ENCODE peak calls at places on chromosomes 11 and 22, in four cellular contexts. S is K562, A is GM12878, V is HepG2. E is an unnamed sample.

GRCh38 chr11:73559758-73560157 is 38.2 kb downstream of the FAM168A start:
- DNase-seq in A (no peak), S (no peak), V (no peak), E (no peak)

GRCh38 chr11:129939510-129939909 is 44.1 kb upstream of the NFRKB start:
- DNase-seq in S (no peak), V (no peak), A (no peak), E (no peak)

GRCh38 chr22:19942071-19942885 is 660 bp upstream of the TXNRD2 start:
- DNase-seq in V (no peak), A (no peak), S (peak; percentile 84), E (peak; percentile 43)

GRCh38 chr11:84022221-84022620 is 736.1 kb upstream of the CCDC90B start:
- DNase-seq in V (no peak), A (no peak), S (no peak), E (no peak)

GRCh38 chr11:20790622-20791021 is 121.2 kb downstream of the NELL1 start:
- DNase-seq in S (no peak), V (no peak), A (no peak), E (no peak)

GRCh38 chr11:23976369-23976768 is 520.5 kb upstream of the LUZP2 start:
- DNase-seq in V (no peak), S (no peak), A (no peak), E (no peak)

GRCh38 chr11:125968363-125968762 is 22.5 kb downstream of the VSIG10L2 start:
- DNase-seq in V (peak; percentile 70), S (no peak), A (no peak), E (no peak)

GRCh38 chr11:33907419-33907818 is 15.5 kb upstream of the LMO2 start:
- DNase-seq in A (no peak), V (no peak), S (no peak), E (no peak)

GRCh38 chr11:111696556-111696955 is 69.6 kb downstream of the PPP2R1B start:
- DNase-seq in A (no peak), S (no peak), V (no peak), E (no peak)

GRCh38 chr11:36774603-36775002 is 176.6 kb upstream of the RAG2 start:
- DNase-seq in S (no peak), V (no peak), A (no peak), E (no peak)

GRCh38 chr11:133081020-133081419 is 451.3 kb downstream of the OPCML start:
- DNase-seq in A (no peak), V (no peak), S (no peak), E (no peak)

GRCh38 chr11:34143048-34143447 is 37.6 kb downstream of the NAT10 start:
- DNase-seq in S (no peak), V (no peak), A (no peak), E (no peak)

GRCh38 chr11:61413496-61413895 is 16.3 kb downstream of the CPSF7 start:
- DNase-seq in A (no peak), S (no peak), V (no peak), E (no peak)
- TF ChIP-seq TARDBP in A (no peak), S (no peak), V (no peak), E (no peak)

GRCh38 chr11:2741377-2742131 is 41.8 kb upstream of the KCNQ1OT1 start:
- DNase-seq in A (no peak), V (no peak), S (peak; percentile 47), E (no peak)
- TF ChIP-seq TARDBP in A (no peak), V (no peak), S (no peak), E (no peak)

DNA sequence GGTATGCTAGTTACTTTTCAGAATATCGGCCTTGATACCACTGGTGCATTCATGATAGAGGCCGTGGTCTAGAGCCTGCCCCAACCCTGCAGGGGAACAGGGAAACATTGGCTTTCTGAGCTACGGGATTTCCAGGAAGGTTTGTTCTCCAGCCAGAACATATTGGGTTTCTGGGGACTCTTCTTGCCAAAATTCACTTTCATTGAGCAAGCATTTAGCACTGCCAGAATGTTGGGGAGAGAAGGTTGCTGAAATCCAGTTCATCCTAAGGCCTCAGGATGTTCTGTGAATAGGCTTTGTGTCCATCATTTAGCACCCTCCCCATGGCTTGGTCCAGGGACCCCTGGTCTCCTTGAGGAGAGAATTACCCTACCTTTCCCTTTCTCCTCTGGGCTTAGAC is 36.7 kb downstream of the DRG1 start:
- DNase-seq in S (no peak), A (no peak), V (no peak), E (no peak)
- TF ChIP-seq TARDBP in S (no peak), A (no peak), V (no peak), E (no peak)

GRCh38 chr22:42805998-42806481 is 51.0 kb downstream of the ARFGAP3 start:
- DNase-seq in S (no peak), A (no peak), V (no peak), E (no peak)
- TF ChIP-seq TARDBP in S (no peak), A (no peak), V (no peak), E (no peak)

GRCh38 chr11:11265994-11266606 is 87.0 kb downstream of the CSNK2A3 start:
- DNase-seq in V (no peak), A (no peak), S (peak; percentile 64), E (peak; percentile 78)
- TF ChIP-seq TARDBP in V (no peak), A (no peak), S (no peak), E (no peak)

DNA sequence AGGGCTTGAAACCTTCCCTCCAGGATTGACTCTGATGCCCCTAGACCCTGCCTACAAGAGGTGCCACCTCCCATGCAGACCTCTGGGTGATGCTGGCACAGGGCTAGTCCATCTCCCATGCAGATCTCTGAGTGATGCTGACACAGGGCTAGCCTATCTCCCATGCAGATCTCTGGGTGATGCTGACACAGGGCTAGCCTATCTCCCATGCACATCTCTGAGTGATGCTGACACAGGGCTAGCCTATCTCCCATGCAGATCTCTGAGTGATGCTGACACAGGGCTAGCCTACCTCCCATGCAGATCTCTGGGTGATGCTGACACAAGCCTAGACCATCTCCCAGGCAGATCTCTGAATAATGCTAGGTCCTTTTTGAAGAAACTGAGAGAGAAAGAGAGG is 321.7 kb downstream of the NTM start:
- DNase-seq in V (no peak), A (no peak), S (no peak), E (no peak)
- TF ChIP-seq TARDBP in V (no peak), A (no peak), S (no peak), E (no peak)

GRCh38 chr11:86101941-86102407 is 33.1 kb upstream of the PICALM start:
- DNase-seq in S (no peak), V (no peak), A (no peak), E (no peak)

GRCh38 chr11:86097965-86098364 is 29.1 kb upstream of the PICALM start:
- DNase-seq in S (no peak), V (no peak), A (no peak), E (no peak)

GRCh38 chr11:86103808-86104207 is 34.9 kb upstream of the PICALM start:
- DNase-seq in A (no peak), S (peak; percentile 43), V (no peak), E (no peak)

GRCh38 chr11:86099727-86100320 is 30.9 kb upstream of the PICALM start:
- DNase-seq in S (no peak), A (no peak), V (peak; percentile 34), E (no peak)

DNA sequence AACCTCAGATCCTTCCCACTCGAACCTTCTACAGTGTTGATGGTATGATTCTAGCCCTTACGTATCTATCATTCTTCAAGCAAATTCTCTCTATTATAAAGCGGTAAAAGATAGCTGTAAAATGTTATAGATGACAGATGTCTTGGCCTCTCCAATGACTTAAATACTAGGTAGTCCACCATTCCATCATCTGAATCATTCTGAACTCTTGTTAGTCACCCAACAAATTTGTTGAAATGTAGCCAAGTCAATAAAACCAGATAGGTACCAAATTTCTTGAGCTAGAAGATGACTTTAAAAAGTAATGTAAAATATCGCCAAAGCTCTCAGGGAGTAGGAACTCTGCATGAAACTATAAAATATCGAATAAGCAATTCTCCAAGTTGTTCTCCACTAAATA is 32.6 kb upstream of the PICALM start:
- DNase-seq in V (no peak), A (no peak), S (no peak), E (no peak)
- TF ChIP-seq TARDBP in V (no peak), A (no peak), S (no peak), E (no peak)

E was measured in HEK293T.